ENCODE peak calls at places on chromosomes 3 and 15, in four cellular contexts. M, B, T and Y are unnamed samples. For H3K9me3, the result is how much of the 10 kb centered on the place peaks cover.

GRCh38 chr3:181635141-181635540 is 76.6 kb upstream of the SOX2 start:
- DNase-seq in M (no peak), B (no peak), T (no peak), Y (no peak)

GRCh38 chr3:54988302-54989022 is 60.6 kb upstream of the LRTM1 start:
- DNase-seq in M (no peak), B (no peak), T (no peak), Y (no peak)

GRCh38 chr3:86969500-86970189 is 21.3 kb downstream of the VGLL3 start:
- DNase-seq in M (no peak), B (no peak), T (no peak), Y (peak)

GRCh38 chr3:170372190-170372879 is 14.8 kb downstream of the SKIL start:
- DNase-seq in M (no peak), B (no peak), T (no peak), Y (no peak)

GRCh38 chr3:194395767-194396527 is 3.1 kb downstream of the GP5 start:
- DNase-seq in M (peak), B (no peak), T (peak), Y (no peak)

GRCh38 chr15:80608688-80609087 is 86.4 kb upstream of the ABHD17C start:
- DNase-seq in M (no peak), B (no peak), T (no peak), Y (peak)

GRCh38 chr15:101159936-101160770 is 91.7 kb downstream of the CHSY1 start:
- DNase-seq in M (no peak), B (no peak), T (no peak), Y (no peak)

GRCh38 chr3:51929420-51930003 is 12.2 kb downstream of the RRP9 start:
- DNase-seq in M (no peak), B (no peak), T (no peak), Y (no peak)

GRCh38 chr15:40241305-40242215 is 2.7 kb downstream of the PAK6 start:
- DNase-seq in M (no peak), B (no peak), T (no peak), Y (no peak)

GRCh38 chr3:191699546-191699945 is 238.6 kb downstream of the PYDC2 start:
- DNase-seq in M (no peak), B (no peak), T (no peak), Y (no peak)

GRCh38 chr3:54087581-54088410 is 34.6 kb upstream of the CACNA2D3 start:
- DNase-seq in M (no peak), B (no peak), T (no peak), Y (no peak)

GRCh38 chr3:122589297-122589696 is 11.8 kb downstream of the PARP15 start:
- DNase-seq in M (no peak), B (peak), T (no peak), Y (no peak)

GRCh38 chr15:60538129-60538528 is 59.2 kb upstream of the ICE2 start:
- DNase-seq in M (no peak), B (no peak), T (no peak), Y (no peak)

GRCh38 chr3:9778102-9778501 is 8.4 kb upstream of the CAMK1 start:
- DNase-seq in M (no peak), B (no peak), T (no peak), Y (no peak)

GRCh38 chr3:186258968-186259367 is 103.1 kb downstream of the DGKG start:
- DNase-seq in M (no peak), B (no peak), T (no peak), Y (no peak)

GRCh38 chr15:40428183-40428582 is 12.6 kb upstream of the BAHD1 start:
- DNase-seq in M (no peak), B (no peak), T (no peak), Y (no peak)

GRCh38 chr15:44347495-44347894 is 59.0 kb downstream of the GOLM2 start:
- DNase-seq in M (no peak), B (no peak), T (no peak), Y (no peak)

GRCh38 chr3:121567649-121568048 is at the start of gene ARGFX:
- DNase-seq in M (no peak), B (no peak), T (no peak), Y (no peak)

GRCh38 chr15:100918690-100919480 is at the start of gene LRRK1:
- DNase-seq in M (peak), B (no peak), T (no peak), Y (peak)

GRCh38 chr15:34754674-34755418 is at the start of gene GJD2:
- DNase-seq in M (no peak), B (no peak), T (no peak), Y (no peak)

GRCh38 chr15:56491110-56491722 is 26.3 kb upstream of the MNS1 start:
- DNase-seq in M (peak), B (peak), T (peak), Y (peak)

GRCh38 chr15:33068531-33068990 is 126.0 kb downstream of the FMN1 start:
- DNase-seq in M (peak), B (no peak), T (no peak), Y (no peak)

GRCh38 chr3:172918568-172919296 is 168.2 kb downstream of the ECT2 start:
- DNase-seq in M (no peak), B (no peak), T (no peak), Y (no peak)

GRCh38 chr3:56621686-56622085 is 61.4 kb downstream of the TASOR start:
- DNase-seq in M (no peak), B (no peak), T (no peak), Y (no peak)

GRCh38 chr3:101036213-101036618 is 43.0 kb upstream of the ABI3BP start:
- DNase-seq in M (no peak), B (no peak), T (no peak), Y (no peak)

GRCh38 chr15:88981244-88982215 is 68.4 kb upstream of the MFGE8 start:
- DNase-seq in M (no peak), B (no peak), T (no peak), Y (no peak)

GRCh38 chr15:44662478-44663409 is 718 bp downstream of the SPG11 start:
- DNase-seq in M (peak), B (peak), T (peak), Y (peak)

GRCh38 chr3:148599478-148599877 is 98.2 kb upstream of the AGTR1 start:
- DNase-seq in M (peak), B (no peak), T (no peak), Y (no peak)
- H3K9me3 ChIP-seq in M (under half), B (under half), T (under half), Y (under half)

GRCh38 chr15:74464216-74464615 is 3.3 kb upstream of the UBL7 start:
- DNase-seq in M (no peak), B (peak), T (no peak), Y (no peak)

GRCh38 chr15:74464897-74465296 is 3.9 kb upstream of the UBL7 start:
- DNase-seq in M (no peak), B (no peak), T (no peak), Y (no peak)

GRCh38 chr15:74460903-74461846 is at the start of gene UBL7:
- DNase-seq in M (peak), B (peak), T (peak), Y (peak)

GRCh38 chr15:74461847-74462511 is 1.0 kb upstream of the UBL7 start:
- DNase-seq in M (no peak), B (no peak), T (no peak), Y (peak)

GRCh38 chr15:74463634-74464033 is 2.7 kb upstream of the UBL7 start:
- DNase-seq in M (no peak), B (no peak), T (no peak), Y (no peak)
- H3K4me3 ChIP-seq in M (no peak), B (peak), T (no peak), Y (no peak)

GRCh38 chr3:157182879-157183278 is 22.9 kb upstream of the CCNL1 start:
- DNase-seq in M (no peak), B (no peak), T (no peak), Y (no peak)

GRCh38 chr3:157190242-157190876 is 30.4 kb upstream of the CCNL1 start:
- DNase-seq in M (no peak), B (no peak), T (no peak), Y (peak)

GRCh38 chr3:157188391-157188790 is 28.4 kb upstream of the CCNL1 start:
- DNase-seq in M (no peak), B (no peak), T (no peak), Y (no peak)
- H3K9me3 ChIP-seq in M (under half), B (under half), T (under half), Y (under half)

GRCh38 chr15:64844576-64845140 is 2.9 kb downstream of the PLEKHO2 start:
- DNase-seq in M (no peak), B (no peak), T (no peak), Y (no peak)

GRCh38 chr15:64847016-64847415 is 5.3 kb downstream of the PLEKHO2 start:
- DNase-seq in M (no peak), B (no peak), T (no peak), Y (no peak)

GRCh38 chr15:64846246-64846645 is 4.5 kb downstream of the PLEKHO2 start:
- DNase-seq in M (no peak), B (no peak), T (no peak), Y (no peak)

GRCh38 chr15:64845183-64845611 is 3.5 kb downstream of the PLEKHO2 start:
- DNase-seq in M (peak), B (no peak), T (no peak), Y (no peak)

GRCh38 chr15:64845826-64846225 is 4.1 kb downstream of the PLEKHO2 start:
- DNase-seq in M (no peak), B (no peak), T (no peak), Y (no peak)
- H3K4me3 ChIP-seq in M (no peak), B (peak), T (no peak), Y (no peak)

DNA sequence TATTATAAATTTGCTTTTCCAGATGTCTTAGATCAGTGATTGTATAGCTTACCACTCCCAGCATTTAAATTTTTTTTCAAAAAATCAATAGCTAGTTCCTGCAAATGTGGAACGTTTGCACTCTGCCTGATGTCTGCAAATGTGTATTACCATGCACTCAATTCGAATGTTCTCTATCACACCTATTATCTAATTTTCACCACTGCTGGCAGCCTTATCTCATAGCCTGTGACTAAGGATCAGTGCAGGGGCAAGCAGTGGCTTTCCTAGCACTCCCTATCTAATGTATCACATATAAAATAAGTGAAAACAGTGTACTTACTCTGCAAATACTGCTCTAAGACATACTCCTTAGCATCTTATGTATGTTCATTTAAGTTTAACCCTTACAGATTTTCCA is 196.3 kb upstream of the PLSCR5 start:
- DNase-seq in M (no peak), B (no peak), T (no peak), Y (no peak)
- H3K9me3 ChIP-seq in M (under half), B (under half), T (under half), Y (under half)

GRCh38 chr3:196896229-196896628 is 28.5 kb downstream of the SENP5 start:
- DNase-seq in M (no peak), B (no peak), T (no peak), Y (no peak)
- H3K4me3 ChIP-seq in M (no peak), B (no peak), T (no peak), Y (no peak)